ENCODE peak calls at places on chromosomes 7 and 10, in six cellular contexts. T is BE2C; X is mesothelial cell of epicardium; F is activated CD8-positive, alpha-beta T cell treated with anti-CD3 and anti-CD28 coated beads for 36 hours; E is B cell; Y is endothelial cell. Q is an unnamed sample.

GRCh38 chr10:75586814-75587213 is 155.4 kb downstream of the LRMDA start:
- DNase-seq in Y (no peak), X (no peak), T (no peak), F (no peak), E (no peak), Q (no peak)

GRCh38 chr10:119235381-119235780 is 28.0 kb downstream of the GRK5 start:
- DNase-seq in F (peak), X (no peak), E (no peak), T (no peak), Y (no peak), Q (no peak)

GRCh38 chr10:129097776-129098175 is 369.3 kb upstream of the MGMT start:
- DNase-seq in F (no peak), X (no peak), T (no peak), Y (no peak), E (no peak), Q (no peak)

GRCh38 chr10:101489355-101489754 is 98.7 kb downstream of the POLL start:
- DNase-seq in F (no peak), T (no peak), X (no peak), E (no peak), Y (no peak), Q (no peak)

GRCh38 chr7:3412871-3413270 is 111.8 kb downstream of the SDK1 start:
- DNase-seq in E (no peak), F (no peak), T (no peak), Y (no peak), X (no peak), Q (no peak)

GRCh38 chr10:91613411-91614253 is 19.2 kb downstream of the PPP1R3C start:
- DNase-seq in T (peak), F (no peak), Y (no peak), E (no peak), X (no peak), Q (no peak)

GRCh38 chr7:153847828-153848227 is 204.4 kb upstream of the DPP6 start:
- DNase-seq in E (no peak), T (no peak), F (no peak), Y (no peak), X (no peak), Q (no peak)

GRCh38 chr7:121741896-121742295 is 131.1 kb upstream of the PTPRZ1 start:
- DNase-seq in F (no peak), T (no peak), X (no peak), E (no peak), Y (no peak), Q (no peak)

GRCh38 chr10:42551582-42552187 is 86.7 kb downstream of the ZNF33B start:
- DNase-seq in E (no peak), F (peak), Y (no peak), T (no peak), X (no peak), Q (no peak)

GRCh38 chr10:31650010-31650409 is 278.6 kb downstream of the ARHGAP12 start:
- DNase-seq in E (no peak), Y (no peak), F (no peak), T (peak), X (peak), Q (peak)

GRCh38 chr10:78457804-78458483 is 424.3 kb downstream of the RPS24 start:
- DNase-seq in F (no peak), Y (no peak), X (no peak), E (no peak), T (no peak), Q (peak)

GRCh38 chr10:96387601-96388000 is 28.8 kb upstream of the OPALIN start:
- DNase-seq in F (no peak), Y (no peak), X (no peak), E (no peak), T (no peak), Q (no peak)

GRCh38 chr10:15168296-15168780 is at the start of gene NMT2:
- DNase-seq in F (no peak), T (peak), X (peak), Y (no peak), E (peak), Q (peak)

GRCh38 chr7:96143495-96144259 is 178.2 kb downstream of the SLC25A13 start:
- DNase-seq in E (no peak), F (no peak), T (no peak), Y (no peak), X (no peak), Q (no peak)

GRCh38 chr10:19775286-19775685 is 40.9 kb upstream of the PLXDC2 start:
- DNase-seq in X (no peak), F (no peak), T (no peak), E (no peak), Y (no peak), Q (no peak)

GRCh38 chr7:7709263-7709662 is 9.1 kb downstream of the RPA3 start:
- DNase-seq in X (no peak), Y (no peak), E (no peak), F (no peak), T (no peak), Q (no peak)

GRCh38 chr10:47361293-47361692 is 13.1 kb downstream of the RBP3 start:
- DNase-seq in Y (peak), T (peak), X (no peak), E (no peak), F (peak), Q (no peak)

GRCh38 chr7:19713676-19714075 is 4.8 kb upstream of the POLR1F start:
- DNase-seq in F (peak), T (peak), Y (peak), E (no peak), X (peak), Q (no peak)

GRCh38 chr10:88409236-88409635 is 173.9 kb downstream of the RNLS start:
- DNase-seq in Y (no peak), E (no peak), F (no peak), X (no peak), T (no peak), Q (no peak)

GRCh38 chr7:85608804-85609203 is 421.9 kb upstream of the SEMA3D start:
- DNase-seq in E (no peak), Y (no peak), F (no peak), X (no peak), T (no peak), Q (no peak)

GRCh38 chr7:16810573-16810972 is 5.8 kb upstream of the AGR2 start:
- DNase-seq in Y (no peak), T (no peak), F (no peak), X (no peak), E (no peak), Q (no peak)

GRCh38 chr10:114053946-114054345 is 10.3 kb downstream of the ADRB1 start:
- DNase-seq in Y (no peak), X (no peak), T (no peak), F (no peak), E (no peak), Q (no peak)

GRCh38 chr10:124532788-124533187 is 71.2 kb downstream of the LHPP start:
- DNase-seq in X (no peak), F (no peak), E (no peak), Y (no peak), T (no peak), Q (no peak)

GRCh38 chr10:124535731-124536495 is 74.3 kb downstream of the LHPP start:
- DNase-seq in F (no peak), T (no peak), E (no peak), Y (peak), X (no peak), Q (no peak)

GRCh38 chr10:124534821-124535601 is 73.4 kb downstream of the LHPP start:
- DNase-seq in X (no peak), T (no peak), Y (no peak), F (no peak), E (no peak), Q (no peak)

GRCh38 chr10:124533266-124533665 is 71.6 kb downstream of the LHPP start:
- DNase-seq in E (no peak), F (no peak), T (no peak), Y (no peak), X (no peak), Q (no peak)

GRCh38 chr10:124534231-124534798 is 72.7 kb downstream of the LHPP start:
- DNase-seq in Y (peak), T (no peak), E (peak), X (no peak), F (peak), Q (no peak)
- TF ChIP-seq CTCF in Y (no peak), T (peak), E (peak), X (no peak), F (peak), Q (no peak)

GRCh38 chr10:84059526-84059925 is 79.8 kb upstream of the GHITM start:
- DNase-seq in Y (no peak), X (no peak), T (no peak), F (no peak), E (no peak), Q (no peak)
- TF ChIP-seq CTCF in Y (no peak), X (no peak), T (peak), F (no peak), E (no peak), Q (no peak)

GRCh38 chr10:1372212-1372611 is 316.0 kb downstream of the WDR37 start:
- DNase-seq in T (no peak), X (no peak), Y (no peak), F (no peak), E (no peak), Q (no peak)
- TF ChIP-seq CTCF in T (no peak), X (no peak), Y (no peak), F (no peak), E (no peak), Q (no peak)

GRCh38 chr7:42071372-42072261 is 165.4 kb downstream of the GLI3 start:
- DNase-seq in E (no peak), T (no peak), X (no peak), F (no peak), Y (no peak), Q (no peak)
- TF ChIP-seq CTCF in E (no peak), T (no peak), X (peak), F (no peak), Y (peak), Q (no peak)

GRCh38 chr10:61612009-61612408 is 50.7 kb upstream of the CABCOCO1 start:
- DNase-seq in X (peak), T (no peak), F (no peak), E (no peak), Y (no peak), Q (no peak)

GRCh38 chr10:61609609-61610166 is 53.0 kb upstream of the CABCOCO1 start:
- DNase-seq in T (no peak), F (no peak), Y (no peak), E (no peak), X (no peak), Q (no peak)

GRCh38 chr10:61608255-61609040 is 54.3 kb upstream of the CABCOCO1 start:
- DNase-seq in F (no peak), X (no peak), T (no peak), E (no peak), Y (no peak), Q (no peak)

GRCh38 chr10:61605221-61605620 is 57.5 kb upstream of the CABCOCO1 start:
- DNase-seq in E (no peak), F (no peak), X (no peak), Y (no peak), T (no peak), Q (no peak)

GRCh38 chr10:61606971-61607907 is 55.5 kb upstream of the CABCOCO1 start:
- DNase-seq in Y (no peak), T (no peak), E (no peak), X (no peak), F (no peak), Q (no peak)
- TF ChIP-seq CTCF in Y (peak), T (peak), E (peak), X (peak), F (no peak), Q (no peak)

GRCh38 chr7:34087892-34088891 is 182.9 kb downstream of the BMPER start:
- DNase-seq in F (peak), Y (peak), E (no peak), X (no peak), T (peak), Q (no peak)

GRCh38 chr7:34090796-34091195 is 185.5 kb downstream of the BMPER start:
- DNase-seq in T (no peak), E (no peak), F (no peak), X (no peak), Y (no peak), Q (no peak)

GRCh38 chr7:34093276-34093675 is 187.9 kb downstream of the BMPER start:
- DNase-seq in X (no peak), Y (no peak), F (no peak), E (no peak), T (no peak), Q (no peak)

GRCh38 chr7:34096135-34096775 is 190.9 kb downstream of the BMPER start:
- DNase-seq in X (no peak), E (no peak), T (no peak), Y (no peak), F (no peak), Q (peak)

GRCh38 chr7:34091330-34091917 is 186.1 kb downstream of the BMPER start:
- DNase-seq in X (no peak), F (peak), Y (peak), E (no peak), T (peak), Q (no peak)
- TF ChIP-seq CTCF in X (peak), F (peak), Y (peak), E (no peak), T (peak), Q (no peak)

Q was measured in omental fat pad.